ENCODE peak calls at places on chromosomes 1 and 21, in ten cellular contexts. D is astrocyte of the spinal cord, W is hepatocyte, T is B cell, X is bronchial epithelial cell, A is H1, Z is adrenal gland, C is thoracic aorta, O is nephron progenitor cell, K is dorsolateral prefrontal cortex. V is an unnamed sample.

GRCh38 chr1:200438911-200439310 is 29.1 kb upstream of the ZNF281 start:
- DNase-seq in T (no peak), X (no peak), O (no peak), C (no peak), A (no peak), D (peak), Z (no peak), W (no peak), K (no peak), V (no peak)

GRCh38 chr1:100538935-100539835 is 1.2 kb downstream of the GPR88 start:
- DNase-seq in T (peak), X (no peak), C (no peak), D (no peak), Z (peak), K (no peak), W (peak), A (peak), O (peak), V (peak)

GRCh38 chr1:1847061-1847460 is 43.8 kb downstream of the GNB1 start:
- DNase-seq in W (peak), A (no peak), O (no peak), C (no peak), X (no peak), T (no peak), K (no peak), D (no peak), Z (no peak), V (peak)

GRCh38 chr21:42721341-42721824 is 68.0 kb downstream of the PDE9A start:
- DNase-seq in O (no peak), T (no peak), Z (peak), D (no peak), X (no peak), K (no peak), C (no peak), W (peak), A (no peak), V (no peak)

GRCh38 chr21:41664881-41665765 is 101.7 kb downstream of the RIPK4 start:
- DNase-seq in K (no peak), X (no peak), Z (no peak), C (peak), O (no peak), A (no peak), T (no peak), D (peak), W (no peak), V (no peak)

GRCh38 chr1:214476958-214477870 is 74.2 kb downstream of the PTPN14 start:
- DNase-seq in O (no peak), A (no peak), K (no peak), C (no peak), X (peak), Z (no peak), D (peak), T (no peak), W (no peak), V (no peak)

GRCh38 chr21:46605759-46606426 is 1.0 kb upstream of the S100B start:
- DNase-seq in D (no peak), X (no peak), O (no peak), W (no peak), A (no peak), Z (no peak), T (peak), C (no peak), K (no peak), V (no peak)

GRCh38 chr1:240496941-240497340 is 115.0 kb downstream of the GREM2 start:
- DNase-seq in Z (no peak), O (no peak), A (no peak), D (no peak), X (no peak), T (no peak), C (no peak), W (no peak), K (no peak), V (no peak)

GRCh38 chr1:94486990-94487389 is 54.6 kb downstream of the F3 start:
- DNase-seq in T (no peak), K (no peak), O (no peak), D (no peak), C (no peak), X (no peak), Z (no peak), W (no peak), A (no peak), V (no peak)
- TF ChIP-seq CTCF in T (no peak), K (no peak), O (no peak), D (no peak), C (no peak), X (no peak), Z (no peak), W (no peak), A (no peak), V (no peak)

GRCh38 chr1:152050886-152051764 is 14.3 kb upstream of the S100A11 start:
- DNase-seq in D (no peak), X (peak), A (no peak), T (no peak), W (no peak), O (no peak), C (no peak), K (no peak), Z (no peak), V (no peak)
- TF ChIP-seq CTCF in D (no peak), X (peak), A (no peak), T (no peak), W (no peak), O (no peak), C (no peak), K (no peak), Z (no peak), V (no peak)

GRCh38 chr1:62425041-62425440 is 11.8 kb upstream of the USP1 start:
- DNase-seq in Z (no peak), T (no peak), K (no peak), O (no peak), C (no peak), D (no peak), W (no peak), X (no peak), A (no peak), V (no peak)
- TF ChIP-seq CTCF in Z (no peak), T (no peak), K (no peak), O (no peak), C (no peak), D (no peak), W (no peak), X (no peak), A (no peak), V (no peak)

GRCh38 chr1:178500091-178500770 is 3.5 kb upstream of the CLEC20A start:
- DNase-seq in W (no peak), T (no peak), X (no peak), C (no peak), D (no peak), O (peak), K (no peak), A (no peak), Z (no peak), V (peak)
- TF ChIP-seq CTCF in W (peak), T (no peak), X (peak), C (peak), D (peak), O (peak), K (no peak), A (peak), Z (peak), V (peak)

DNA sequence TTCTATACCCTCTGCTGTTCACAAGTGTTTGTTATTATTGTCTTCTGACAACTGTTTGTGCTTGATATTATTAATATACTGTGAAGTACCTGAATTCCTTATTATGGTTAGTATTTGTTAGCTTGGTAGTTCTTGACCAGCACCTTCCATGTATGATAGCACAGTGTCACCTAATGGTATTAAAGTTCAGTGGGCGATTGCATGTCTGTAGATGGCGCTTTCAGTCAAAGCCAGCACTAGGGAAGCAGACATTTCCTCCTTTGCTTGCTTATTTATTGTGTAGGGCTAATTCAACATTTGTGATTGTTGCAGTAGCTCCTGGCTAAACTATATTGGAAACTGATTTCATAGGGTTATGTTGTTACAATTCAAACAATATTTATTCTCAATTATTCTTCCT is 218.0 kb downstream of the ZP4 start:
- DNase-seq in T (no peak), C (no peak), A (no peak), O (no peak), D (no peak), X (peak), K (no peak), W (peak), Z (no peak), V (peak)
- TF ChIP-seq CTCF in T (no peak), C (no peak), A (peak), O (no peak), D (no peak), X (no peak), K (no peak), W (peak), Z (no peak), V (peak)